ENCODE peak calls at places on chromosomes 3 and 15, in nine cellular contexts. X is SIG-M5, Q is Peyer's patch, D is AG08396, T is WERI-Rb-1, O is fibroblast of lung, K is heart left ventricle, F is posterior cingulate gyrus, U is substantia nigra. V is an unnamed sample.

GRCh38 chr15:31801152-31801551 is 229.2 kb upstream of the CHRNA7 start:
- DNase-seq in Q (no peak), D (no peak), T (no peak), O (no peak), X (no peak), F (peak), K (peak), U (peak), V (no peak)

GRCh38 chr3:30458376-30458775 is 148.0 kb upstream of the TGFBR2 start:
- DNase-seq in D (no peak), T (no peak), Q (no peak), X (no peak), U (no peak), O (peak), F (no peak), K (no peak), V (no peak)

GRCh38 chr3:129502641-129503386 is 25.6 kb upstream of the RHO start:
- DNase-seq in X (no peak), U (peak), D (no peak), F (no peak), O (no peak), T (no peak), K (peak), Q (no peak), V (no peak)

GRCh38 chr3:101833446-101833974 is 15.8 kb upstream of the NFKBIZ start:
- DNase-seq in Q (no peak), K (no peak), F (no peak), O (no peak), U (no peak), D (no peak), X (no peak), T (no peak), V (no peak)

GRCh38 chr3:56291244-56291680 is 177.0 kb downstream of the ERC2 start:
- DNase-seq in O (no peak), D (no peak), Q (no peak), T (no peak), U (no peak), F (no peak), X (no peak), K (no peak), V (no peak)

GRCh38 chr3:184156522-184156955 is 1.4 kb downstream of the DVL3 start:
- DNase-seq in F (peak), K (peak), X (no peak), O (peak), D (peak), U (peak), T (peak), Q (no peak), V (peak)

GRCh38 chr3:172903642-172904041 is 153.1 kb downstream of the ECT2 start:
- DNase-seq in Q (no peak), K (no peak), X (no peak), T (no peak), U (no peak), D (no peak), F (no peak), O (no peak), V (no peak)

GRCh38 chr3:158456114-158456513 is 114.9 kb upstream of the MLF1 start:
- DNase-seq in D (no peak), K (no peak), X (no peak), F (no peak), O (peak), T (no peak), Q (no peak), U (no peak), V (no peak)

GRCh38 chr3:106120334-106120733 is 251.5 kb upstream of the CBLB start:
- DNase-seq in U (no peak), O (peak), Q (no peak), K (no peak), D (peak), F (no peak), T (no peak), X (no peak), V (no peak)

GRCh38 chr3:171150945-171151344 is 124.4 kb upstream of the SLC2A2 start:
- DNase-seq in T (no peak), O (no peak), X (no peak), K (no peak), Q (no peak), U (no peak), F (no peak), D (no peak), V (no peak)

GRCh38 chr15:82952156-82953081 is at the start of gene HOMER2:
- DNase-seq in U (peak), X (no peak), K (no peak), T (peak), F (peak), Q (no peak), O (no peak), D (peak), V (peak)

GRCh38 chr3:71498053-71498452 is 85.5 kb downstream of the FOXP1 start:
- DNase-seq in D (no peak), F (peak), T (no peak), X (no peak), Q (no peak), U (no peak), O (no peak), K (no peak), V (no peak)

GRCh38 chr3:152707314-152707713 is 127.6 kb upstream of the P2RY1 start:
- DNase-seq in F (no peak), T (no peak), U (no peak), K (no peak), O (peak), D (no peak), Q (no peak), X (no peak), V (no peak)

GRCh38 chr15:59413577-59413976 is 24.4 kb upstream of the FAM81A start:
- DNase-seq in U (no peak), D (no peak), Q (peak), T (no peak), O (no peak), F (no peak), K (no peak), X (no peak), V (no peak)

GRCh38 chr3:196643201-196643749 is 3.8 kb downstream of the NRROS start:
- DNase-seq in D (no peak), X (peak), Q (peak), U (peak), F (no peak), O (no peak), T (no peak), K (no peak), V (peak)

GRCh38 chr15:29172742-29173725 is 96.6 kb downstream of the NSMCE3 start:
- DNase-seq in X (no peak), K (no peak), T (no peak), D (no peak), O (no peak), F (no peak), U (no peak), Q (no peak), V (no peak)

GRCh38 chr15:70767668-70768067 is 4.3 kb upstream of the UACA start:
- DNase-seq in O (no peak), U (no peak), T (no peak), X (no peak), F (no peak), K (no peak), D (no peak), Q (no peak), V (no peak)

GRCh38 chr15:77630064-77630463 is 2.6 kb downstream of the LINGO1 start:
- DNase-seq in O (no peak), T (no peak), D (no peak), F (no peak), X (no peak), Q (no peak), K (no peak), U (no peak), V (no peak)

GRCh38 chr3:16085884-16086608 is 88.4 kb upstream of the GALNT15 start:
- DNase-seq in T (no peak), X (no peak), U (peak), F (peak), D (no peak), K (peak), O (peak), Q (no peak), V (peak)

GRCh38 chr3:143793971-143794370 is 54.3 kb downstream of the SLC9A9 start:
- DNase-seq in X (no peak), T (no peak), F (no peak), U (no peak), K (no peak), O (no peak), D (no peak), Q (no peak), V (no peak)

GRCh38 chr3:188169826-188170455 is 16.0 kb downstream of the LPP start:
- DNase-seq in O (no peak), U (peak), T (no peak), X (no peak), D (no peak), F (peak), K (no peak), Q (no peak), V (peak)

GRCh38 chr15:65804252-65804931 is 12.3 kb upstream of the DENND4A start:
- DNase-seq in O (peak), U (no peak), X (peak), D (no peak), T (no peak), F (no peak), Q (no peak), K (no peak), V (no peak)

GRCh38 chr15:60787737-60788513 is 309.0 kb upstream of the ICE2 start:
- DNase-seq in K (no peak), O (no peak), D (no peak), X (no peak), U (no peak), Q (no peak), F (no peak), T (no peak), V (no peak)

GRCh38 chr15:81023483-81024264 is 23.0 kb downstream of the TLNRD1 start:
- DNase-seq in Q (peak), D (peak), U (peak), O (peak), X (peak), T (no peak), F (peak), K (peak), V (peak)

V was measured in aorta.